ENCODE peak calls at places on chromosome 18, in seven cellular contexts. M is NCI-H1105; Q is Peyer's patch; V is left kidney; Y is NCI-H2029 treated with DMSO at 0.1 percent for 48 hours; P is GM12891; Z is stimulated activated CD8-positive, alpha-beta memory T cell treated with anti-CD3 and anti-CD28 coated beads, Interleukin-4, amount 100 ng/mL, for 1 hour. F is an unnamed sample.

GRCh38 chr18:24631238-24632025 is 171.0 kb downstream of the HRH4 start:
- DNase-seq in P (no peak), Z (no peak), Y (no peak), M (no peak), Q (no peak), V (no peak), F (no peak)

GRCh38 chr18:78904179-78904531 is 75.5 kb upstream of the SALL3 start:
- DNase-seq in P (no peak), V (no peak), Q (no peak), Y (no peak), M (no peak), Z (no peak), F (no peak)

GRCh38 chr18:45571714-45572113 is 43.6 kb upstream of the SLC14A2 start:
- DNase-seq in P (no peak), Q (no peak), Y (no peak), M (no peak), V (no peak), Z (no peak), F (no peak)

GRCh38 chr18:48729421-48729820 is 190.6 kb downstream of the CTIF start:
- DNase-seq in P (no peak), V (no peak), Z (no peak), Y (no peak), M (no peak), Q (no peak), F (no peak)

GRCh38 chr18:3424280-3424890 is 25.6 kb upstream of the TGIF1 start:
- DNase-seq in Y (no peak), V (no peak), M (no peak), Q (no peak), P (no peak), Z (no peak), F (no peak)

GRCh38 chr18:22074343-22075070 is 94.9 kb upstream of the GATA6 start:
- DNase-seq in Q (peak; percentile 63), V (no peak), Z (no peak), M (no peak), Y (peak; percentile 79), P (no peak), F (no peak)

GRCh38 chr18:11387880-11388279 is 221.5 kb upstream of the SLC35G4 start:
- DNase-seq in M (no peak), Q (peak; percentile 53), Z (no peak), P (peak; percentile 24), Y (no peak), V (peak; percentile 41), F (peak; percentile 5)

GRCh38 chr18:59917422-59917821 is 17.6 kb downstream of the PMAIP1 start:
- DNase-seq in V (no peak), P (no peak), M (no peak), Y (no peak), Z (no peak), Q (no peak), F (no peak)

GRCh38 chr18:24161304-24161703 is 22.4 kb downstream of the CABYR start:
- DNase-seq in P (no peak), Y (no peak), Q (no peak), V (no peak), Z (no peak), M (no peak), F (no peak)

GRCh38 chr18:48547456-48548403 is 8.9 kb downstream of the CTIF start:
- DNase-seq in V (peak; percentile 36), P (no peak), M (no peak), Q (no peak), Z (no peak), Y (no peak), F (no peak)

GRCh38 chr18:62979172-62979571 is 263.8 kb downstream of the PHLPP1 start:
- DNase-seq in Z (no peak), V (no peak), Q (peak; percentile 55), M (peak; percentile 86), P (no peak), Y (peak; percentile 11), F (peak; percentile 44)

F was measured in NCI-H1694.